ENCODE peak calls at places on chromosomes 4 and X, in eight cellular contexts. A is mesenchymal stem cell; Y is A549; O is suprapubic skin; K is stomach; J is heart right ventricle; B is CD4-positive, CD25-positive, alpha-beta regulatory T cell; C is adrenal gland. F is an unnamed sample.

GRCh38 chr4:164197556-164197955 is 556.4 kb upstream of the SMIM31 start:
- DNase-seq in K (no peak), Y (no peak), J (no peak), C (no peak), B (no peak), O (no peak), A (no peak), F (no peak)

GRCh38 chrX:2348225-2348624 is 152.6 kb downstream of the DHRSX start:
- DNase-seq in J (no peak), Y (no peak), B (no peak), K (no peak), C (no peak), O (no peak), A (no peak), F (no peak)

GRCh38 chr4:6177587-6178197 is 22.7 kb downstream of the JAKMIP1 start:
- DNase-seq in K (peak; percentile 50), B (peak; percentile 64), Y (peak; percentile 29), O (no peak), C (no peak), A (no peak), J (no peak), F (no peak)

GRCh38 chr4:100164808-100165760 is 25.2 kb downstream of the DDIT4L start:
- DNase-seq in B (no peak), O (no peak), K (no peak), J (no peak), Y (no peak), C (no peak), A (no peak), F (no peak)

GRCh38 chr4:11615601-11616000 is 186.9 kb upstream of the HS3ST1 start:
- DNase-seq in A (no peak), Y (no peak), C (no peak), K (no peak), J (no peak), B (no peak), O (no peak), F (no peak)

GRCh38 chrX:133987188-133987587 is 1.8 kb upstream of the GPC3 start:
- DNase-seq in O (no peak), A (no peak), B (no peak), C (no peak), K (no peak), J (no peak), Y (no peak), F (no peak)

GRCh38 chrX:103678199-103678993 is 8.1 kb downstream of the MORF4L2 start:
- DNase-seq in O (no peak), C (no peak), K (no peak), J (no peak), A (peak; percentile 53), Y (no peak), B (no peak), F (no peak)

GRCh38 chrX:76184276-76184675 is 11.4 kb downstream of the PBDC1 start:
- DNase-seq in J (no peak), O (no peak), B (no peak), Y (no peak), A (peak; percentile 4), K (no peak), C (no peak), F (no peak)

GRCh38 chr4:72970756-72971155 is 98.8 kb downstream of the COX18 start:
- DNase-seq in B (no peak), K (no peak), A (no peak), C (no peak), J (no peak), Y (no peak), O (no peak), F (no peak)

GRCh38 chr4:126604273-126604867 is 1028.4 kb upstream of the INTU start:
- DNase-seq in O (no peak), Y (peak; percentile 30), A (peak; percentile 56), C (peak; percentile 61), J (no peak), B (no peak), K (no peak), F (peak; percentile 46)

GRCh38 chr4:102574317-102574716 is 73.2 kb downstream of the NFKB1 start:
- DNase-seq in Y (no peak), J (no peak), A (peak; percentile 75), B (no peak), K (no peak), O (no peak), C (no peak), F (no peak)

GRCh38 chr4:176150283-176150682 is 45.1 kb downstream of the SPATA4 start:
- DNase-seq in J (no peak), O (no peak), A (peak; percentile 32), K (no peak), C (no peak), B (no peak), Y (peak; percentile 18), F (no peak)

GRCh38 chrX:39869846-39870601 is 227.7 kb downstream of the BCOR start:
- DNase-seq in A (no peak), Y (peak; percentile 35), J (no peak), O (no peak), K (no peak), B (peak; percentile 32), C (no peak), F (no peak)

GRCh38 chr4:94409947-94410346 is 41.8 kb upstream of the PDLIM5 start:
- DNase-seq in B (no peak), O (no peak), C (no peak), Y (no peak), J (no peak), A (peak; percentile 16), K (no peak), F (no peak)

GRCh38 chr4:121370729-121371325 is 10.0 kb downstream of the QRFPR start:
- DNase-seq in J (peak; percentile 55), B (peak; percentile 26), O (no peak), Y (peak; percentile 23), K (peak; percentile 27), C (peak; percentile 72), A (peak; percentile 44), F (peak; percentile 44)

GRCh38 chr4:94676910-94677309 is 80.8 kb upstream of the BMPR1B start:
- DNase-seq in Y (no peak), B (no peak), K (no peak), C (no peak), J (no peak), O (no peak), A (peak; percentile 29), F (no peak)

DNA sequence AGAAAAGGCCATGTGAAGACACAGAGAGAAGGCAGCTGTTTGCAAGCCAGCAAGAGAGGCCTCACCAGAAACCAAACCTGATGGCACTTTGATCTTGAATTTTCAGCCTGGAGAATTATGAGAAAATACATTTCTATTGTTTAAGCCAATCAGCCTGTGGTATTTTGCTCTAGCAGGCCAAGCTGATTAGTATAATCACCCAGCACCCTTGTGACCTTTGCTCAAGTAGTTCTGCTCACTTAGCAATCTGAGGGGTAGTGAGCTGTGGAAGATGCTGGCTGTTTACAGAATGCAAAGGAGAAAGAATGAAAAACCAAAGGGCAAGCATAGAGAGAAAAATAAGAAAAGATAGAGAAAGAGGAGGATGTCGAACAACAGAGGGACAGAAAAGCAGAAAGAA is 396.4 kb upstream of the BOD1L1 start:
- DNase-seq in O (no peak), J (no peak), A (no peak), C (no peak), Y (no peak), B (no peak), K (no peak), F (no peak)
- H3K4me1 ChIP-seq in O (no peaks in the 10 kb centered on the region), J (no peaks in the 10 kb centered on the region), A (peaks cover 2% of the 10 kb centered on the region), C (peaks cover 28% of the 10 kb centered on the region), Y (peaks cover 16% of the 10 kb centered on the region), B (no peaks in the 10 kb centered on the region), K (no peaks in the 10 kb centered on the region), F (no peaks in the 10 kb centered on the region)

GRCh38 chr4:80454561-80454960 is 119.0 kb downstream of the CFAP299 start:
- DNase-seq in J (no peak), A (no peak), B (no peak), C (no peak), Y (no peak), O (no peak), K (no peak), F (no peak)
- H3K27ac ChIP-seq in J (no peak overlapping the region), A (no peak overlapping the region), B (no peak overlapping the region), C (no peak overlapping the region), Y (no peak overlapping the region), O (no peak overlapping the region), K (no peak overlapping the region), F (no peak overlapping the region)

DNA sequence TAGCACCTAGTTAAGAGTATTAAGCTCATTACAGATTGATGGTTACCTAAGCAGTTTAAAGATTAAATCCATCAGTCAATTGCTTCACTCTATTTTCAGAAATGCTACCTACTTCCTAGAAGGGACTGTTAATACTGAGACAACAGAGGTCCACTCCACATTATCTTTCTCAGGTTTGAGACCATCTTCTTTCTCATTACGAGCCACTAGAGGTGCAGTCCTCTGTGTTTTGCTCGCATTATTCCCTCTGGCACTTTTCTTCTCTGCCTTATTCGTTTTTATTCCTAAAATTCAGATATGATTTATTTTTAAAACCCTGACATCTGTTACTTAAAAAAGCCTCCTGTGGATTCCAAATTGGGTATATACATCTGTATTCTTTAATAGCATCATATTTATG is 459.1 kb downstream of the FSTL5 start:
- DNase-seq in K (no peak), O (no peak), B (no peak), C (no peak), Y (no peak), J (no peak), A (no peak), F (no peak)
- H3K9me3 ChIP-seq in K (no peaks in the 10 kb centered on the region), O (no peaks in the 10 kb centered on the region), B (no peaks in the 10 kb centered on the region), C (no peaks in the 10 kb centered on the region), Y (no peaks in the 10 kb centered on the region), J (no peaks in the 10 kb centered on the region), A (no peaks in the 10 kb centered on the region), F (no peaks in the 10 kb centered on the region)

GRCh38 chr4:53913098-53913497 is 151.3 kb downstream of the CHIC2 start:
- DNase-seq in B (no peak), A (no peak), C (no peak), O (no peak), J (no peak), K (no peak), Y (no peak), F (no peak)

GRCh38 chr4:53917719-53918118 is 146.7 kb downstream of the CHIC2 start:
- DNase-seq in K (no peak), B (no peak), C (no peak), O (no peak), A (no peak), Y (no peak), J (no peak), F (no peak)

GRCh38 chr4:53913771-53914170 is 150.6 kb downstream of the CHIC2 start:
- DNase-seq in A (no peak), B (no peak), O (no peak), Y (no peak), C (no peak), J (no peak), K (no peak), F (no peak)

GRCh38 chr4:53916431-53916889 is 147.9 kb downstream of the CHIC2 start:
- DNase-seq in Y (no peak), J (no peak), A (no peak), O (no peak), C (no peak), K (no peak), B (no peak), F (no peak)

GRCh38 chr4:53914313-53915016 is 149.9 kb downstream of the CHIC2 start:
- DNase-seq in K (peak; percentile 34), J (no peak), A (peak; percentile 97), O (no peak), B (no peak), C (no peak), Y (peak; percentile 73), F (no peak)
- H3K4me1 ChIP-seq in K (peaks cover under 1% of the 10 kb centered on the region), J (no peaks in the 10 kb centered on the region), A (no peaks in the 10 kb centered on the region), O (peaks cover 13% of the 10 kb centered on the region), B (no peaks in the 10 kb centered on the region), C (no peaks in the 10 kb centered on the region), Y (peaks cover 19% of the 10 kb centered on the region), F (peaks cover 5% of the 10 kb centered on the region)